ENCODE peak calls at places on chromosome 19, in five cellular contexts. T is stimulated activated CD4-positive, alpha-beta T cell treated with anti-CD3 and anti-CD28 coated beads, Interleukin-1b, Interleukin-23, amount 100 ng/mL, for 1 hour; A is H9; R is HT1080; O is stimulated activated CD8-positive, alpha-beta memory T cell treated with anti-CD3 and anti-CD28 coated beads, Interleukin-4, amount 100 ng/mL, for 24 hours. S is an unnamed sample.

GRCh38 chr19:47698631-47699359 is 14.4 kb upstream of the EHD2 start:
- DNase-seq in T (no peak), A (no peak), R (no peak), O (no peak), S (no peak)

GRCh38 chr19:927044-927706 is 1.3 kb downstream of the ARID3A start:
- DNase-seq in T (no peak), A (peak; percentile 55), R (no peak), O (no peak), S (peak; percentile 93)

GRCh38 chr19:55301459-55302331 is 17.9 kb downstream of the BRSK1 start:
- DNase-seq in T (peak; percentile 97), A (peak; percentile 88), R (peak; percentile 68), O (peak; percentile 95), S (peak; percentile 96)

GRCh38 chr19:14433454-14434156 is 499 bp downstream of the PKN1 start:
- DNase-seq in T (no peak), A (no peak), R (no peak), O (no peak), S (no peak)

GRCh38 chr19:13042443-13043130 is 47.3 kb downstream of the NFIX start:
- DNase-seq in T (no peak), A (no peak), R (no peak), O (no peak), S (no peak)

GRCh38 chr19:13063461-13064091 is 39.1 kb downstream of the LYL1 start:
- DNase-seq in T (no peak), A (no peak), R (no peak), O (no peak), S (no peak)

GRCh38 chr19:35846038-35846668 is 6.2 kb downstream of the NPHS1 start:
- DNase-seq in T (no peak), A (peak; percentile 71), R (no peak), O (no peak), S (no peak)

GRCh38 chr19:1122021-1122971 is 18.5 kb downstream of the GPX4 start:
- DNase-seq in T (no peak), A (no peak), R (no peak), O (no peak), S (no peak)

GRCh38 chr19:55605637-55606470 is at the start of gene ZNF865:
- DNase-seq in T (peak; percentile 34), A (peak; percentile 85), R (peak; percentile 85), O (peak; percentile 49), S (peak; percentile 93)

GRCh38 chr19:4539697-4540581 is at the start of gene LRG1:
- DNase-seq in T (no peak), A (no peak), R (no peak), O (no peak), S (no peak)

GRCh38 chr19:5337886-5338595 is 2.6 kb downstream of the PTPRS start:
- DNase-seq in T (no peak), A (no peak), R (no peak), O (no peak), S (no peak)

GRCh38 chr19:11480927-11481776 is at the start of gene ELAVL3:
- DNase-seq in T (no peak), A (peak; percentile 67), R (no peak), O (no peak), S (no peak)

GRCh38 chr19:3982701-3983541 is 2.3 kb downstream of the EEF2 start:
- DNase-seq in T (no peak), A (peak; percentile 33), R (peak; percentile 70), O (no peak), S (no peak)

GRCh38 chr19:49758292-49758691 is 4.8 kb downstream of the TSKS start:
- DNase-seq in T (no peak), A (no peak), R (peak; percentile 75), O (no peak), S (no peak)

GRCh38 chr19:55697069-55697440 is 22.0 kb downstream of the EPN1 start:
- DNase-seq in T (no peak), A (no peak), R (no peak), O (no peak), S (peak; percentile 63)

GRCh38 chr19:18204394-18205179 is 745 bp upstream of the RAB3A start:
- DNase-seq in T (no peak), A (no peak), R (peak; percentile 7), O (no peak), S (no peak)

GRCh38 chr19:39053276-39054090 is 21.1 kb upstream of the FBXO27 start:
- DNase-seq in T (no peak), A (no peak), R (no peak), O (no peak), S (no peak)

S was measured in posterior vena cava.